ENCODE peak calls at places on chromosome 17, in six cellular contexts. B is A549, A is HepG2, J is H1, C is SK-N-SH, O is WTC11. D is an unnamed sample.

GRCh38 chr17:72512649-72513556 is 392.1 kb downstream of the SOX9 start:
- DNase-seq in B (no peak), A (no peak), J (no peak), C (no peak), O (no peak), D (no peak)

GRCh38 chr17:79843917-79844815 is 4.9 kb upstream of the CBX4 start:
- DNase-seq in B (peak), A (no peak), J (peak), C (peak), O (peak), D (peak)

GRCh38 chr17:69954241-69954933 is 120.6 kb upstream of the KCNJ16 start:
- DNase-seq in B (no peak), A (no peak), J (no peak), C (no peak), O (no peak), D (peak)

GRCh38 chr17:40298726-40299125 is 10.3 kb upstream of the RARA start:
- DNase-seq in B (no peak), A (no peak), J (no peak), C (no peak), O (no peak), D (peak)

GRCh38 chr17:81511550-81511799 is 1.1 kb downstream of the ACTG1 start:
- DNase-seq in B (no peak), A (no peak), J (no peak), C (no peak), O (no peak), D (peak)

GRCh38 chr17:82889496-82890338 is 49.9 kb upstream of the ZNF750 start:
- DNase-seq in B (no peak), A (peak), J (no peak), C (no peak), O (no peak), D (no peak)

GRCh38 chr17:6163632-6164319 is 93.6 kb downstream of the WSCD1 start:
- DNase-seq in B (no peak), A (no peak), J (no peak), C (no peak), O (no peak), D (no peak)

GRCh38 chr17:50542795-50543774 is 3.9 kb upstream of the SPATA20 start:
- DNase-seq in B (peak), A (peak), J (no peak), C (no peak), O (no peak), D (no peak)

GRCh38 chr17:50180593-50180992 is 14.8 kb downstream of the SGCA start:
- DNase-seq in B (no peak), A (no peak), J (no peak), C (no peak), O (no peak), D (peak)

GRCh38 chr17:66331038-66331816 is 28.8 kb downstream of the PRKCA start:
- DNase-seq in B (no peak), A (no peak), J (no peak), C (no peak), O (no peak), D (no peak)

GRCh38 chr17:40244255-40244654 is 25.2 kb downstream of the WIPF2 start:
- DNase-seq in B (no peak), A (no peak), J (no peak), C (no peak), O (no peak), D (no peak)

GRCh38 chr17:29549169-29549935 is 17.5 kb downstream of the ABHD15 start:
- DNase-seq in B (no peak), A (no peak), J (no peak), C (peak), O (no peak), D (peak)

GRCh38 chr17:32931686-32932085 is 3.7 kb downstream of the TMEM98 start:
- DNase-seq in B (no peak), A (no peak), J (no peak), C (no peak), O (no peak), D (peak)

GRCh38 chr17:7914771-7915610 is 1.1 kb downstream of the RNF227 start:
- DNase-seq in B (peak), A (no peak), J (no peak), C (no peak), O (no peak), D (peak)

GRCh38 chr17:48258317-48258716 is 150.8 kb downstream of the SNX11 start:
- DNase-seq in B (no peak), A (no peak), J (no peak), C (no peak), O (no peak), D (no peak)

GRCh38 chr17:48254896-48255295 is 147.3 kb downstream of the SNX11 start:
- DNase-seq in B (no peak), A (no peak), J (no peak), C (no peak), O (no peak), D (no peak)

GRCh38 chr17:48261297-48261880 is 153.8 kb downstream of the SNX11 start:
- DNase-seq in B (peak), A (peak), J (peak), C (peak), O (peak), D (peak)

GRCh38 chr17:48262982-48263586 is 155.5 kb downstream of the SNX11 start:
- DNase-seq in B (peak), A (no peak), J (no peak), C (no peak), O (no peak), D (peak)

GRCh38 chr17:48259710-48260291 is 152.2 kb downstream of the SNX11 start:
- DNase-seq in B (peak), A (no peak), J (no peak), C (no peak), O (no peak), D (peak)
- TF ChIP-seq USF2 in B (no peak), A (no peak), J (no peak), C (no peak), O (no peak), D (no peak)

DNA sequence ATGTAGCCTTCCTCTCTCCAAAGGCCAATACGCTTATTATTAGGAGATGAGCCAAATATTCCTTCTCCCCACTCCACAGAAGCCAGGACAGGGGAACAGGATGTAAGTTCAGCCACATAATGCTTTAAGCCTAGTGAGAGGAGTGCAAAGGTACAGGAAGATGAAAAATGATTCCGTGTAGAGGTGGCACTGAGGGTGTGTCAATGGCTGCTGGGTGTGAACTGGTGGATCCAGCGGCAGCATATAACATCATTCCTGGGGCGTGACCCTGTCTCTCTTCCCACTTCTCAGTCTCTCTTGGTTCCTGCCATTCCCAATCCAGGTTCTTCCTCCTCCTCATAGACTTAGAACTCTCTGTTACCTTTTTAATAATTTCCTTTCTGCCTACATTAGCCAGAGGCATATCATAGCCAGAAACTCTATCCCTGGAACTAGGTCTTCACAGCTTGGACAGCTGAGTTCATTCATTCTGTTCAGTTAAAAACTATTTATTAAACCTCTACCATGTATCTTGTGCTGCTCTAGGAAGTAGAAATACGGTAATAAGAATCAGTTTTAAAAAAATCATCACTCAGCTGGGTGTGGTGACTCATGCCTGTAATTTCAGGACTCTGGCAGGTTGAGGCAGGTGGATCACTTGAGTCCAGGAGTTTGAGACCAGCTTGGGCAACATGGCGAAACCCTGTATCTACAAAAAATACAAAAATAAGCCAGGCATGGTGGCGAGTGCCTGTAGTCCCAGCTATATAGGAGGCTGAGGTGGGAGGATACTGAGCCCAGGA is 58.0 kb upstream of the FAM20A start:
- DNase-seq in B (no peak), A (no peak), J (no peak), C (no peak), O (no peak), D (no peak)
- TF ChIP-seq USF2 in B (no peak), A (no peak), J (no peak), C (no peak), O (no peak), D (no peak)

GRCh38 chr17:58332720-58333395 is 4.3 kb upstream of the TSPOAP1 start:
- DNase-seq in B (no peak), A (no peak), J (no peak), C (peak), O (peak), D (no peak)

GRCh38 chr17:58330544-58330996 is 2.0 kb upstream of the TSPOAP1 start:
- DNase-seq in B (no peak), A (no peak), J (no peak), C (peak), O (no peak), D (no peak)

GRCh38 chr17:58330997-58331814 is 2.6 kb upstream of the TSPOAP1 start:
- DNase-seq in B (no peak), A (no peak), J (no peak), C (peak), O (peak), D (no peak)

GRCh38 chr17:58333396-58334207 is 5.0 kb upstream of the TSPOAP1 start:
- DNase-seq in B (no peak), A (no peak), J (no peak), C (peak), O (peak), D (no peak)

GRCh38 chr17:58331815-58332719 is 3.5 kb upstream of the TSPOAP1 start:
- DNase-seq in B (no peak), A (no peak), J (no peak), C (peak), O (peak), D (no peak)
- TF ChIP-seq USF2 in B (no peak), A (no peak), J (no peak), C (no peak), O (no peak), D (no peak)

DNA sequence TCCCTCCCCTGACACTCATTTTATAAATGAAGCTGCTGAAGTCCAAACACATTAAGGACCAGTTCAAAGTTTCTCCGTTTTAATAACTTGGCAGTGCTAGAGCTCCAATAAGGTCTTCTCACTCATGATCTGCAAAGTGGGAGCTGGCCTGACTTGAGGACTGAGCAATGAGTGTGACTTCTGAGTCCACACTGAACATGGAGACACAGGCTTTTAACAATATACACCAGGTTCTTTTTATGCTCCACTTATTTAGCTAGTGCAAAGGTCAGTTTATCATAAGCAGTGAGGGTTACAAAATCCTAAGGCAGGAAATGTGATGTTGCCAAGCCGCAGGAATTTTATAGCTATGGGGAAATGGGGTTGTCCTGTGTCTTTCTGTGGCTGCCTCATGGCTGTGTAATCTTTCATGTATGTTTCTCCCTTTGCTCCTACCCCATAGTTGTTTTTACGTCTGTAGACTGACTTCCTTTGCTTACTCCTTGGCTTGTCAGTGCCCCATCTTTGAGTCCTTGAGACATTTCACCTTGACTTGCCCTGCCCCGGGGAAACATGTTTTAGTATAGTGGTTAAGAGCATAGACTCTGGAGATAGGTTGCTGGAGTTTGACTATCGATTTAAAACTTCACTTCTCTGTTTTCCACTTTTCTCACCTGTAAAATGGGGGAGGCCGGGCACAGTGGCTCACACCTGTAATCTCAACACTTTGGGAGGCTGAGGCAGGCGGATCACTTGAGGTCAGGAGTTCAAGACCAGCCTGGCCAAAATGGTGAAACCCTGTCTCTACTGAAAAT is 12.2 kb upstream of the MMD start:
- DNase-seq in B (peak), A (peak), J (no peak), C (no peak), O (no peak), D (peak)
- TF ChIP-seq USF2 in B (no peak), A (no peak), J (no peak), C (no peak), O (no peak), D (no peak)

GRCh38 chr17:1110844-1111598 is 68.8 kb downstream of the ABR start:
- DNase-seq in B (peak), A (peak), J (peak), C (peak), O (no peak), D (peak)

GRCh38 chr17:1110524-1110843 is 69.3 kb downstream of the ABR start:
- DNase-seq in B (no peak), A (no peak), J (peak), C (no peak), O (no peak), D (no peak)

GRCh38 chr17:1112875-1113274 is 66.9 kb downstream of the ABR start:
- DNase-seq in B (no peak), A (no peak), J (peak), C (no peak), O (peak), D (no peak)

GRCh38 chr17:1109606-1110523 is 69.9 kb downstream of the ABR start:
- DNase-seq in B (no peak), A (peak), J (peak), C (peak), O (peak), D (no peak)

GRCh38 chr17:1111599-1112443 is 68.0 kb downstream of the ABR start:
- DNase-seq in B (peak), A (no peak), J (no peak), C (peak), O (no peak), D (no peak)
- TF ChIP-seq USF2 in B (no peak), A (no peak), J (no peak), C (no peak), O (no peak), D (no peak)

DNA sequence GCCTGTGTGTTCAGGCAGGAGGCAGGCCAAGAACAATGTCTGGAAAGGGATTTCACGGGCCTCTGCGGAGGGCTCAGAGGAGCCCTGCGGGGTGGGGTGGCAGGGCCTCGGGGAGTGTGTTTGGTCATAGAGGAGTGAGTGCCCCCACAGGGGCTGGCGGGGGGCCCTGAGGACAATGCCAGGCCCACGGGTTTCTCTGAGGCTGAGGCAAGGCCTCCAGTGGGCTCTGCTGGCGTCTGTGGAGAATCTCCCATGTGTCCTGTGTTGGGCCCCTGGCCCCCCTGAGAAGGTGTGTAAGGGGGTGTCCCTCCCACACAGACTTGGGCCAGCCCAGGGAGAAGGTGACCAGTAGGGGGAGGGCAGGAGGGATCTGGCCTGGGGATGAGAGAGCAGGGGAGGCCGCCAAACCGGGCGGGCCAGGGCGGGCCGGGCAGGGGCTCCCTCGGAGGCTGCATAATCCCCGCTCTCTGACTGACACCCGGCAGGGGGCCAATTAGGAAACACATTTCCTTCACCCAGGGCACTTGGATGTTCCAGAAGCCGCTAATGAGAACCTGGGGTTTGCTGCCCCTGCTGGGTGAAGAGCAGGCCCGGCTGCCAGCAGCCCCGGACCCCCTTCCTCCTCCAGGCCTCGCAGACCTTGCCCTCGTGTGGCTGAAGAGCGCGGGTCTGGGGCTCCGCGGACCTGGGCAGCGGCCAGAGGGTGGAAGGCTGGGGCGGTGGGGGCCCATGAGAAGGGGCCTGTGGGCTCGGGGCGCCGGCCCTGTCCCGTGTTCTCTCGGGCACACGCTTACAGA is 204.2 kb downstream of the NTN1 start:
- DNase-seq in B (no peak), A (no peak), J (peak), C (peak), O (peak), D (no peak)
- TF ChIP-seq USF2 in B (no peak), A (no peak), J (no peak), C (no peak), O (no peak), D (no peak)

GRCh38 chr17:30573603-30574175 is 96.5 kb downstream of the GOSR1 start:
- DNase-seq in B (no peak), A (no peak), J (no peak), C (no peak), O (peak), D (no peak)
- TF ChIP-seq USF2 in B (no peak), A (no peak), J (no peak), C (no peak), O (no peak), D (no peak)

GRCh38 chr17:60135160-60135950 is 14.4 kb upstream of the CA4 start:
- DNase-seq in B (peak), A (peak), J (peak), C (peak), O (peak), D (peak)

GRCh38 chr17:60135951-60136666 is 13.7 kb upstream of the CA4 start:
- DNase-seq in B (no peak), A (no peak), J (peak), C (no peak), O (no peak), D (no peak)

GRCh38 chr17:60130466-60130865 is 19.3 kb upstream of the CA4 start:
- DNase-seq in B (no peak), A (no peak), J (no peak), C (no peak), O (no peak), D (no peak)

GRCh38 chr17:60137731-60138130 is 12.0 kb upstream of the CA4 start:
- DNase-seq in B (no peak), A (no peak), J (peak), C (no peak), O (no peak), D (no peak)

DNA sequence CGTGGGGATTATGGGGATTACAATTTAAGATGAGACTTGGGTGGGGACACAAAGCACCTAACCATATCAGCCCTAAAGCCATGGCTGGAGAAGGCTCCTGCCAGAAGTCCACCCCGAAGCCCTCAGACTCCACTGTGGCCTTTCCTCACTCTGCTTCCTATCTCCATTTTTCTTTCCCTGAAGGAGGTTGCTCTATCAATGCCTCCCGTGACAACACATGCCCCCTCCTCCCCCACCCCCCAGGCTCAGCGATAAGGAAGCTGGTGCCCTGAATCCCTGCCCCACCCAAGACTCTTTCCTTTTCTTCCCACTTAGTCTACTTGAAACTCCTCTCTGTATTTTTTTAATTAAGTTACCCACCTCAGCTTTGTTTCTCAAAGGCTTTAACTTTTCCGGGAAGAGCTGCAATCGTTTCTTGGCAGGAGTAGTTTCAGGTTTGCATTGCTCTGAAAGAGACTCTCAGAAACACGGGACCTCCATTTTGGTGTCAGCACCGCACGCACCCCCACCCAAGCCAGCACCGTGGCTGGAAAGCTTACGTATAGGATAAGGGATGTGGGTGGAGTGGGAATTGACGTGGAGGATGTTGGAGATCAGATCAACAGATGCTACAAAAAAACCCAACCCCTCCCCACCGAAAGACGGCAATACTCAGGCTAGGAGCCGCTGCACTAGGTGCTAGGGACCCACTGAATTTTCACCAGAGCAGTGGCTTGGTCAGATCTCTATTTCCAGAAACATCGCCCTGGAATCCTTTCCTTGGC is 15.2 kb upstream of the CA4 start:
- DNase-seq in B (no peak), A (no peak), J (peak), C (peak), O (no peak), D (peak)
- TF ChIP-seq USF2 in B (no peak), A (no peak), J (no peak), C (no peak), O (no peak), D (no peak)

DNA sequence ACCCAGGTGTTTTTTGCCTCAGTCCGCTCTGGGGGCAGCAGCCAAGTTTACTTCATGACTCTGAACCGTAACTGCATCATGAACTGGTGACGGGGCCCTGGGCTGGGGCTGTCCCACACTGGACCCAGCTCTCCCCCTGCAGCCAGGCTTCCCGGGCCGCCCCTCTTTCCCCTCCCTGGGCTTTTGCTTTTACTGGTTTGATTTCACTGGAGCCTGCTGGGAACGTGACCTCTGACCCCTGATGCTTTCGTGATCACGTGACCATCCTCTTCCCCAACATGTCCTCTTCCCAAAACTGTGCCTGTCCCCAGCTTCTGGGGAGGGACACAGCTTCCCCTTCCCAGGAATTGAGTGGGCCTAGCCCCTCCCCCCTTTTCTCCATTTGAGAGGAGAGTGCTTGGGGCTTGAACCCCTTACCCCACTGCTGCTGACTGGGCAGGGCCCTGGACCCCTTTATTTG is 2.1 kb upstream of the C17orf107 start:
- DNase-seq in B (no peak), A (no peak), J (no peak), C (no peak), O (no peak), D (no peak)
- TF ChIP-seq USF2 in B (peak), A (no peak), J (peak), C (no peak), O (peak), D (peak)

D was measured in IMR-90.